ENCODE peak calls at places on chromosomes 6 and 20, in four cellular contexts. M is HepG2, U is GM12878, T is H1. W is an unnamed sample. For H3K36me3, the result is how much of the 10 kb centered on the place peaks cover.

GRCh38 chr6:165960692-165961091 is 207.0 kb downstream of the TBXT start:
- DNase-seq in M (no peak), T (no peak), U (no peak), W (no peak)

GRCh38 chr6:16669227-16669626 is 92.0 kb downstream of the ATXN1 start:
- DNase-seq in T (no peak), U (no peak), M (peak), W (no peak)

GRCh38 chr6:17601389-17601703 is 1.2 kb downstream of the FAM8A1 start:
- DNase-seq in T (no peak), M (no peak), U (no peak), W (no peak)

GRCh38 chr6:76230711-76231110 is 158.2 kb upstream of the IMPG1 start:
- DNase-seq in M (peak), T (no peak), U (no peak), W (peak)

GRCh38 chr6:125120054-125120590 is 33.5 kb upstream of the TPD52L1 start:
- DNase-seq in T (no peak), M (no peak), U (no peak), W (no peak)

GRCh38 chr6:117265425-117266266 is at the start of gene VGLL2:
- DNase-seq in M (peak), T (no peak), U (no peak), W (no peak)

GRCh38 chr6:9408718-9409117 is 973.4 kb upstream of the SLC35B3 start:
- DNase-seq in T (no peak), M (no peak), U (no peak), W (no peak)

GRCh38 chr20:36591854-36592641 is 13.5 kb upstream of the RAB5IF start:
- DNase-seq in T (no peak), U (no peak), M (peak), W (no peak)

GRCh38 chr6:140062042-140063041 is 687.9 kb upstream of the CITED2 start:
- DNase-seq in U (no peak), T (no peak), M (no peak), W (no peak)

GRCh38 chr20:38073307-38074010 is 39.9 kb downstream of the RPRD1B start:
- DNase-seq in U (no peak), T (no peak), M (peak), W (peak)

GRCh38 chr6:1406306-1407058 is 17.1 kb downstream of the FOXF2 start:
- DNase-seq in T (no peak), M (no peak), U (no peak), W (no peak)

GRCh38 chr6:20291764-20292227 is 79.5 kb upstream of the MBOAT1 start:
- DNase-seq in U (peak), M (peak), T (peak), W (peak)

GRCh38 chr6:160978141-160978926 is 13.2 kb upstream of the MAP3K4 start:
- DNase-seq in T (no peak), M (no peak), U (no peak), W (no peak)

GRCh38 chr6:49001856-49002255 is 461.2 kb downstream of the MMUT start:
- DNase-seq in U (no peak), T (no peak), M (no peak), W (no peak)

GRCh38 chr6:132133734-132134490 is 182.7 kb upstream of the CCN2 start:
- DNase-seq in U (no peak), T (no peak), M (no peak), W (no peak)

GRCh38 chr6:73870907-73871306 is 174.9 kb downstream of the CD109 start:
- DNase-seq in M (no peak), U (no peak), T (no peak), W (no peak)

GRCh38 chr20:2301164-2301622 is 5.4 kb downstream of the TGM3 start:
- DNase-seq in U (peak), T (no peak), M (peak), W (no peak)
- TF ChIP-seq SUZ12 in U (no peak), T (no peak), M (no peak), W (no peak)

GRCh38 chr6:150427823-150428222 is 59.0 kb downstream of the IYD start:
- DNase-seq in U (no peak), T (no peak), M (no peak), W (no peak)

GRCh38 chr6:150420926-150421325 is 52.1 kb downstream of the IYD start:
- DNase-seq in T (no peak), U (no peak), M (no peak), W (no peak)

GRCh38 chr6:150420428-150420827 is 51.6 kb downstream of the IYD start:
- DNase-seq in M (no peak), T (no peak), U (no peak), W (no peak)

GRCh38 chr6:150426198-150426597 is 57.4 kb downstream of the IYD start:
- DNase-seq in T (no peak), U (no peak), M (no peak), W (no peak)

DNA sequence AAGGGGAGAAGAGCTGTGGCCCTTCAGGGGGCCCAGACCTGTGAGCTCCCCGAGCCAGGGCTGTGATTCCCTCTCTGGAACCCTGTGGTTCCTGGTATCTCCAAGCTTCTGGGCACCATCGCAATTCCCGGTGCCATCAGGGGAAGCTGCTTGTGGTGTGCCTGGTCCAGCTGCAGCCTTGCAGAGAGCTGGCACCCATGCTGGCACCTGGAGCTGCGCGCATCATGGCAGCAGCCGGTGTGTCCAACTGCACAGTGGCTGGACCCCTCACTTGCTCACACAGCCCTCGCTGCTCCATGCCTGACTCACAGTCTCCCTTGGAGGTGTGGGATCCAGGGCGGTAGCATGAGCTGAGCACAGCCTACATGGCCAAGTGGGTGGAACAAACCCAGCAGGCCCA is 56.7 kb downstream of the IYD start:
- DNase-seq in U (no peak), T (no peak), M (no peak), W (no peak)
- H3K9ac ChIP-seq in U (no peak), T (no peak), M (no peak), W (no peak)

GRCh38 chr20:49097159-49097558 is 51.0 kb downstream of the CSE1L start:
- DNase-seq in U (no peak), T (no peak), M (no peak), W (no peak)
- H3K36me3 ChIP-seq in U (under half), T (under half), M (half or more), W (half or more)

GRCh38 chr6:25962368-25963127 is at the start of gene TRIM38:
- DNase-seq in T (no peak), U (peak), M (peak), W (no peak)
- TF ChIP-seq SUZ12 in T (no peak), U (no peak), M (no peak), W (no peak)

GRCh38 chr6:27604986-27605385 is 132.1 kb upstream of the ZNF184 start:
- DNase-seq in T (no peak), M (no peak), U (no peak), W (no peak)

GRCh38 chr6:27605401-27606342 is 132.8 kb upstream of the ZNF184 start:
- DNase-seq in U (no peak), T (peak), M (peak), W (peak)

GRCh38 chr6:27599859-27600532 is 127.1 kb upstream of the ZNF184 start:
- DNase-seq in T (no peak), U (no peak), M (no peak), W (no peak)

DNA sequence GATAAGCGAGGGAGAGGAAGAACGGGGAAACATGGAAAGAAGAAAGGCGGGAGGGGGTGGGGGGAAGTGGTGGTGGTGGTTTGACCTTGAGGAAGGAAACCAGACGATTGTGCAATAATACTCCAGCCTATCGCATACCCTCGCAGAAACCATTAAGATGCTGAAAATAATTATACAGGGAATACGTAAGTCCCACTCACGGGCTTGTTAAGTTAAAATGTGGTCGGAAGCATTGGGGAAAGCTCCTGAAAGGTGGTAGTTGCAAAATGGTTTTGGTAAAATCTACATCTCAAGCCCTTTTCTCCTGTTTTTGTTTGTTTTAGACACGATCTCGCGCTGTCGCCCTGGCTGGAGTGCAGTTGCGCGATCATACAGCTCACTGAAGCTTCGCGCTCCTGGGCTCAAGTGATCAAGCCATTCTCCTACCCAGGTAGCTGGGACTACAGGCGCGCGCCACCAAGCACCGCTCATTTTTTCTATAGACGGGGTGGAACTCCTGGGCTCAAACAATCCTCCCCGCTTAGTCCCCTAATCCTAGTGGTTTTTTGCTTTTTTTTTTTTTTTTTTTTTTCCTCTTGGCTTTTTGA is 128.9 kb upstream of the ZNF184 start:
- DNase-seq in U (no peak), T (no peak), M (no peak), W (no peak)
- H3K9ac ChIP-seq in U (peak), T (no peak), M (no peak), W (peak)

W was measured in NT2/D1.